ENCODE peak calls at places on chromosome 12, in nine cellular contexts. One of them, this sample, is unnamed.

GRCh38 chr12:3998968-3999792 is 126.0 kb upstream of the PARP11 start:
- DNase-seq in mucosa of descending colon: peak
- DNase-seq in A549: peak
- DNase-seq in GM10248: no peak
- DNase-seq in choroid plexus epithelial cell: peak
- DNase-seq in tibial nerve: no peak
- DNase-seq in cardiac fibroblast: no peak
- DNase-seq in neural progenitor cell: no peak
- DNase-seq in tibial artery: no peak
- DNase-seq in this sample: no peak

GRCh38 chr12:75954076-75954475 is 77.5 kb downstream of the PHLDA1 start:
- DNase-seq in tibial artery: no peak
- DNase-seq in GM10248: no peak
- DNase-seq in mucosa of descending colon: no peak
- DNase-seq in neural progenitor cell: no peak
- DNase-seq in cardiac fibroblast: peak
- DNase-seq in A549: peak
- DNase-seq in tibial nerve: no peak
- DNase-seq in choroid plexus epithelial cell: peak
- DNase-seq in this sample: no peak

GRCh38 chr12:108634225-108634795 is 616 bp upstream of the SELPLG start:
- DNase-seq in A549: peak
- DNase-seq in cardiac fibroblast: no peak
- DNase-seq in choroid plexus epithelial cell: no peak
- DNase-seq in tibial nerve: no peak
- DNase-seq in GM10248: no peak
- DNase-seq in mucosa of descending colon: no peak
- DNase-seq in neural progenitor cell: no peak
- DNase-seq in tibial artery: peak
- DNase-seq in this sample: no peak

GRCh38 chr12:68871899-68872298 is 61.1 kb downstream of the CPM start:
- DNase-seq in neural progenitor cell: peak
- DNase-seq in cardiac fibroblast: peak
- DNase-seq in tibial nerve: no peak
- DNase-seq in mucosa of descending colon: no peak
- DNase-seq in A549: peak
- DNase-seq in choroid plexus epithelial cell: peak
- DNase-seq in GM10248: peak
- DNase-seq in tibial artery: no peak
- DNase-seq in this sample: no peak

GRCh38 chr12:96070670-96071279 is 35.4 kb upstream of the LTA4H start:
- DNase-seq in neural progenitor cell: peak
- DNase-seq in tibial artery: no peak
- DNase-seq in tibial nerve: no peak
- DNase-seq in mucosa of descending colon: peak
- DNase-seq in choroid plexus epithelial cell: peak
- DNase-seq in cardiac fibroblast: no peak
- DNase-seq in A549: peak
- DNase-seq in GM10248: no peak
- DNase-seq in this sample: peak

GRCh38 chr12:13099066-13099909 is 4.2 kb downstream of the GSG1 start:
- DNase-seq in neural progenitor cell: no peak
- DNase-seq in choroid plexus epithelial cell: no peak
- DNase-seq in tibial artery: no peak
- DNase-seq in tibial nerve: no peak
- DNase-seq in cardiac fibroblast: peak
- DNase-seq in mucosa of descending colon: peak
- DNase-seq in GM10248: no peak
- DNase-seq in A549: no peak
- DNase-seq in this sample: no peak

GRCh38 chr12:39077226-39077625 is 171.8 kb upstream of the CPNE8 start:
- DNase-seq in neural progenitor cell: peak
- DNase-seq in tibial nerve: no peak
- DNase-seq in choroid plexus epithelial cell: no peak
- DNase-seq in A549: no peak
- DNase-seq in tibial artery: no peak
- DNase-seq in GM10248: no peak
- DNase-seq in mucosa of descending colon: no peak
- DNase-seq in cardiac fibroblast: no peak
- DNase-seq in this sample: no peak

GRCh38 chr12:22935090-22935489 is 310.1 kb downstream of the ETNK1 start:
- DNase-seq in neural progenitor cell: no peak
- DNase-seq in tibial nerve: no peak
- DNase-seq in A549: no peak
- DNase-seq in cardiac fibroblast: no peak
- DNase-seq in mucosa of descending colon: no peak
- DNase-seq in choroid plexus epithelial cell: peak
- DNase-seq in GM10248: no peak
- DNase-seq in tibial artery: no peak
- DNase-seq in this sample: peak

GRCh38 chr12:92987846-92988621 is 58.9 kb upstream of the EEA1 start:
- DNase-seq in tibial nerve: no peak
- DNase-seq in mucosa of descending colon: peak
- DNase-seq in choroid plexus epithelial cell: peak
- DNase-seq in GM10248: peak
- DNase-seq in tibial artery: peak
- DNase-seq in cardiac fibroblast: no peak
- DNase-seq in neural progenitor cell: peak
- DNase-seq in A549: no peak
- DNase-seq in this sample: no peak

GRCh38 chr12:51811203-51811805 is 37.2 kb downstream of the FIGNL2 start:
- DNase-seq in neural progenitor cell: no peak
- DNase-seq in choroid plexus epithelial cell: no peak
- DNase-seq in GM10248: no peak
- DNase-seq in A549: no peak
- DNase-seq in cardiac fibroblast: no peak
- DNase-seq in tibial artery: no peak
- DNase-seq in mucosa of descending colon: no peak
- DNase-seq in tibial nerve: no peak
- DNase-seq in this sample: no peak

GRCh38 chr12:53755451-53756290 is 3.9 kb upstream of the CISTR start:
- DNase-seq in tibial nerve: no peak
- DNase-seq in GM10248: no peak
- DNase-seq in mucosa of descending colon: no peak
- DNase-seq in choroid plexus epithelial cell: no peak
- DNase-seq in A549: peak
- DNase-seq in neural progenitor cell: no peak
- DNase-seq in cardiac fibroblast: no peak
- DNase-seq in tibial artery: no peak
- DNase-seq in this sample: no peak

DNA sequence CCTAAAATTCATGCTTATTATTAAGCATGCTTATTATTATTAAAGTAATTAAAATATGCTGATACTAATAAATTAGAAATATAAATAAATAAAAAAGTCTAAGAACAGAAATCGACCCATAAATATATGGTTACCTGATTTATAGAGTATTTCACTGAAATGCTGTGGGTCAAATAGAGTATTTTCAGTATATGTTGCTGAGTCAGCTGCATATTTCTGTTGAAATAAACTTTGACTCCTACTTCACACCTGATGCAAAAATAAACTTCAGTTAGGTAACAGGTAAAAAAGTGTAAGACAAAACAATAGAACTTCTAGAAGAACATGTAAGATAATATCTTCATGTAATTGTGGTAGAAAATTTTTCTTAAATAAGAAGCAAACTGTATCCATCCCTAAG is 967.9 kb downstream of the TRHDE start:
- DNase-seq in A549: no peak
- DNase-seq in cardiac fibroblast: no peak
- DNase-seq in choroid plexus epithelial cell: no peak
- DNase-seq in GM10248: no peak
- DNase-seq in tibial nerve: no peak
- DNase-seq in tibial artery: no peak
- DNase-seq in mucosa of descending colon: no peak
- DNase-seq in neural progenitor cell: no peak
- DNase-seq in this sample: no peak
- TF ChIP-seq CTCF in A549: no peak
- TF ChIP-seq CTCF in cardiac fibroblast: no peak
- TF ChIP-seq CTCF in choroid plexus epithelial cell: no peak
- TF ChIP-seq CTCF in GM10248: no peak
- TF ChIP-seq CTCF in tibial nerve: no peak
- TF ChIP-seq CTCF in tibial artery: no peak
- TF ChIP-seq CTCF in mucosa of descending colon: no peak
- TF ChIP-seq CTCF in neural progenitor cell: no peak
- TF ChIP-seq CTCF in this sample: no peak

GRCh38 chr12:49673446-49674317 is 33.5 kb downstream of the FMNL3 start:
- DNase-seq in A549: no peak
- DNase-seq in mucosa of descending colon: peak
- DNase-seq in cardiac fibroblast: peak
- DNase-seq in choroid plexus epithelial cell: peak
- DNase-seq in tibial nerve: peak
- DNase-seq in GM10248: peak
- DNase-seq in neural progenitor cell: peak
- DNase-seq in tibial artery: peak
- DNase-seq in this sample: peak
- TF ChIP-seq CTCF in A549: no peak
- TF ChIP-seq CTCF in mucosa of descending colon: no peak
- TF ChIP-seq CTCF in cardiac fibroblast: peak
- TF ChIP-seq CTCF in choroid plexus epithelial cell: peak
- TF ChIP-seq CTCF in tibial nerve: peak
- TF ChIP-seq CTCF in GM10248: no peak
- TF ChIP-seq CTCF in neural progenitor cell: peak
- TF ChIP-seq CTCF in tibial artery: peak
- TF ChIP-seq CTCF in this sample: peak

DNA sequence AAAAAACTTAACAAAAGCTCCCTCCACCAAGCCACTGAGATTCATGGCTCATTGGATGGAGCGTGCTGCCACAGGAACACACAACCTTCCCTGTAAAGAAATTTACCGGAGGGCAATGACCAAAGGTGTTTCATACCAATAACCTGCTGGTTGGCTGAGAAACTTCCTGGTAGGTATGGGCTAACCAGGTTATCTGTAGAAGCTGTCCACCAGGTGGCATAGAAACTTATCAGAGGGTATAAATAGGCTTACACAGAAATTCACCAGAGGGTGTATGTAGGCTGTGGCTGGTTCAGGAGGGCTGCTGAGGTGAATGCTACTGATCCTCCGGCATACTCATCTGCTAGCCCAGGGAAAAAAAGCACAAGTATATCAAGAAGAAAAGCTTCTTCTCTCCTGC is 27.1 kb upstream of the MTERF2 start:
- DNase-seq in GM10248: no peak
- DNase-seq in tibial nerve: no peak
- DNase-seq in choroid plexus epithelial cell: no peak
- DNase-seq in mucosa of descending colon: peak
- DNase-seq in neural progenitor cell: no peak
- DNase-seq in cardiac fibroblast: no peak
- DNase-seq in A549: peak
- DNase-seq in tibial artery: no peak
- DNase-seq in this sample: no peak
- TF ChIP-seq CTCF in GM10248: no peak
- TF ChIP-seq CTCF in tibial nerve: no peak
- TF ChIP-seq CTCF in choroid plexus epithelial cell: no peak
- TF ChIP-seq CTCF in mucosa of descending colon: no peak
- TF ChIP-seq CTCF in neural progenitor cell: peak
- TF ChIP-seq CTCF in cardiac fibroblast: no peak
- TF ChIP-seq CTCF in A549: peak
- TF ChIP-seq CTCF in tibial artery: no peak
- TF ChIP-seq CTCF in this sample: no peak

GRCh38 chr12:58341791-58342190 is 400.4 kb downstream of the ATP23 start:
- DNase-seq in choroid plexus epithelial cell: peak
- DNase-seq in tibial nerve: no peak
- DNase-seq in tibial artery: no peak
- DNase-seq in neural progenitor cell: no peak
- DNase-seq in A549: no peak
- DNase-seq in mucosa of descending colon: peak
- DNase-seq in cardiac fibroblast: peak
- DNase-seq in GM10248: no peak
- DNase-seq in this sample: no peak

GRCh38 chr12:58347188-58347587 is 405.8 kb downstream of the ATP23 start:
- DNase-seq in tibial nerve: no peak
- DNase-seq in A549: no peak
- DNase-seq in GM10248: no peak
- DNase-seq in cardiac fibroblast: no peak
- DNase-seq in choroid plexus epithelial cell: no peak
- DNase-seq in tibial artery: no peak
- DNase-seq in neural progenitor cell: no peak
- DNase-seq in mucosa of descending colon: no peak
- DNase-seq in this sample: no peak

GRCh38 chr12:58346032-58346632 is 404.8 kb downstream of the ATP23 start:
- DNase-seq in GM10248: peak
- DNase-seq in neural progenitor cell: peak
- DNase-seq in tibial artery: no peak
- DNase-seq in A549: peak
- DNase-seq in cardiac fibroblast: peak
- DNase-seq in mucosa of descending colon: no peak
- DNase-seq in choroid plexus epithelial cell: peak
- DNase-seq in tibial nerve: no peak
- DNase-seq in this sample: no peak

DNA sequence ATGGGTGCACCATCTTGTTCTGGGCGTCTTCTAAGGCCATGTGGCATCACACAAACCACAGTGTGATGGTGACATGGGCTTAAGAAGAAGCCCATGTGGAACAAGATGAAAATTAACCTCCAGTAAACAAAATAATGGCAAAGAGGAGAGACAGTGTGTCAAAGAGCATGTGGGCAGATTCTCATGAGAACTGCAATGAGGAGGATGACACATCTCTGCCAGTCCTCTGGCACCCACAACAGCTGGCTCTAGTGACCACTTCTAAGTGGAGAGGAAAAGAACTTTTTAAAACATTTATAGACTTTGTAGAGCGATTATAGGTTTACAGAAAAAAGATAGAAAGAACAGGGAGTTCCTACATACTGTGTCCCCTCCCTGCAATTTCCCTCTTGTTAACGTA is 401.4 kb downstream of the ATP23 start:
- DNase-seq in A549: no peak
- DNase-seq in cardiac fibroblast: no peak
- DNase-seq in choroid plexus epithelial cell: no peak
- DNase-seq in neural progenitor cell: no peak
- DNase-seq in tibial artery: no peak
- DNase-seq in GM10248: no peak
- DNase-seq in mucosa of descending colon: no peak
- DNase-seq in tibial nerve: no peak
- DNase-seq in this sample: no peak
- TF ChIP-seq CTCF in A549: no peak
- TF ChIP-seq CTCF in cardiac fibroblast: no peak
- TF ChIP-seq CTCF in choroid plexus epithelial cell: no peak
- TF ChIP-seq CTCF in neural progenitor cell: no peak
- TF ChIP-seq CTCF in tibial artery: no peak
- TF ChIP-seq CTCF in GM10248: no peak
- TF ChIP-seq CTCF in mucosa of descending colon: no peak
- TF ChIP-seq CTCF in tibial nerve: no peak
- TF ChIP-seq CTCF in this sample: no peak

GRCh38 chr12:66708704-66709443 is 30.0 kb upstream of the GRIP1 start:
- DNase-seq in choroid plexus epithelial cell: peak
- DNase-seq in neural progenitor cell: peak
- DNase-seq in GM10248: no peak
- DNase-seq in A549: no peak
- DNase-seq in tibial artery: no peak
- DNase-seq in cardiac fibroblast: peak
- DNase-seq in tibial nerve: no peak
- DNase-seq in mucosa of descending colon: no peak
- DNase-seq in this sample: no peak
- TF ChIP-seq CTCF in choroid plexus epithelial cell: peak
- TF ChIP-seq CTCF in neural progenitor cell: peak
- TF ChIP-seq CTCF in GM10248: peak
- TF ChIP-seq CTCF in A549: peak
- TF ChIP-seq CTCF in tibial artery: peak
- TF ChIP-seq CTCF in cardiac fibroblast: peak
- TF ChIP-seq CTCF in tibial nerve: no peak
- TF ChIP-seq CTCF in mucosa of descending colon: no peak
- TF ChIP-seq CTCF in this sample: peak